ENCODE peak calls at places on chromosomes 7 and 10, in eight cellular contexts. J is A549, C is K562, I is SK-N-SH, X is HCT116, F is GM12878, N is H1, Y is HepG2. Q is an unnamed sample.

GRCh38 chr7:105636982-105637381 is 55.7 kb upstream of the EFCAB10 start:
- DNase-seq in C (no peak), I (no peak), J (no peak), Y (no peak), N (no peak), X (no peak), F (no peak), Q (no peak)

GRCh38 chr10:27959093-27959715 is 39.7 kb downstream of the ODAD2 start:
- DNase-seq in N (no peak), Y (no peak), X (no peak), F (no peak), C (no peak), I (no peak), J (no peak), Q (no peak)

GRCh38 chr7:110090113-110090820 is 1000.7 kb upstream of the LRRN3 start:
- DNase-seq in J (peak), N (no peak), X (peak), F (no peak), Y (peak), C (peak), I (no peak), Q (peak)

GRCh38 chr10:101258179-101258885 is 29.1 kb upstream of the LBX1 start:
- DNase-seq in I (no peak), N (no peak), J (peak), X (peak), C (peak), F (no peak), Y (no peak), Q (no peak)

GRCh38 chr7:28160551-28160991 is 20.0 kb downstream of the JAZF1 start:
- DNase-seq in C (no peak), X (no peak), I (no peak), F (no peak), N (no peak), J (no peak), Y (no peak), Q (peak)

GRCh38 chr7:110592557-110592956 is 498.4 kb upstream of the LRRN3 start:
- DNase-seq in N (no peak), J (no peak), C (no peak), Y (no peak), I (no peak), F (no peak), X (no peak), Q (peak)

GRCh38 chr10:22316286-22317120 is at the start of gene COMMD3:
- DNase-seq in Y (peak), J (peak), I (peak), C (peak), N (no peak), X (no peak), F (peak), Q (peak)

GRCh38 chr7:154308928-154309327 is 256.7 kb downstream of the DPP6 start:
- DNase-seq in N (no peak), C (no peak), F (no peak), J (no peak), I (no peak), X (no peak), Y (no peak), Q (no peak)

GRCh38 chr7:103888603-103889153 is 100.8 kb downstream of the RELN start:
- DNase-seq in Y (no peak), C (peak), I (no peak), J (no peak), F (no peak), X (no peak), N (no peak), Q (peak)

GRCh38 chr7:51316262-51316665 is 345 bp downstream of the COBL start:
- DNase-seq in C (no peak), Y (no peak), J (peak), I (peak), F (no peak), X (no peak), N (no peak), Q (no peak)

GRCh38 chr10:49353895-49354566 is 41.9 kb downstream of the DRGX start:
- DNase-seq in N (no peak), I (no peak), Y (no peak), J (no peak), F (no peak), C (no peak), X (no peak), Q (no peak)

GRCh38 chr7:138002096-138002827 is 376 bp upstream of the CREB3L2 start:
- DNase-seq in Y (peak), N (peak), J (peak), I (peak), X (peak), C (peak), F (peak), Q (peak)

GRCh38 chr10:109931153-109931552 is 7.8 kb upstream of the XPNPEP1 start:
- DNase-seq in I (no peak), F (no peak), X (no peak), N (no peak), C (no peak), Y (no peak), J (no peak), Q (no peak)

GRCh38 chr10:132787253-132788179 is 1.6 kb upstream of the NKX6-2 start:
- DNase-seq in Y (no peak), C (no peak), F (no peak), I (peak), J (peak), X (no peak), N (no peak), Q (no peak)

GRCh38 chr10:69663548-69663947 is 33.5 kb downstream of the FAM241B start:
- DNase-seq in Y (no peak), X (no peak), J (no peak), I (no peak), N (no peak), C (peak), F (no peak), Q (no peak)

GRCh38 chr7:141562543-141562942 is 11.3 kb downstream of the AGK start:
- DNase-seq in C (no peak), I (no peak), Y (no peak), N (no peak), F (no peak), J (no peak), X (no peak), Q (no peak)

GRCh38 chr10:104256335-104257080 is 1.8 kb downstream of the GSTO1 start:
- DNase-seq in Y (peak), J (no peak), F (no peak), C (no peak), X (no peak), I (peak), N (no peak), Q (no peak)

GRCh38 chr10:75127481-75127880 is 16.0 kb downstream of the SAMD8 start:
- DNase-seq in F (no peak), Y (no peak), I (no peak), J (no peak), N (no peak), C (no peak), X (no peak), Q (peak)

GRCh38 chr7:77413861-77414424 is 2.2 kb downstream of the GSAP start:
- DNase-seq in N (no peak), J (no peak), C (no peak), X (no peak), F (no peak), I (no peak), Y (no peak), Q (peak)

GRCh38 chr7:99001482-99002145 is 123.3 kb downstream of the TRRAP start:
- DNase-seq in I (no peak), N (no peak), F (no peak), X (no peak), C (no peak), Y (no peak), J (no peak), Q (no peak)

GRCh38 chr10:79331709-79332108 is 15.6 kb upstream of the PPIF start:
- DNase-seq in C (peak), N (no peak), I (no peak), J (peak), Y (no peak), F (peak), X (no peak), Q (peak)

GRCh38 chr7:12004547-12004946 is 172.5 kb upstream of the THSD7A start:
- DNase-seq in J (no peak), I (no peak), N (no peak), F (no peak), X (no peak), Y (no peak), C (no peak), Q (no peak)

GRCh38 chr7:93830141-93830925 is 60.2 kb downstream of the TFPI2 start:
- DNase-seq in C (no peak), N (no peak), J (no peak), Y (no peak), X (no peak), F (no peak), I (no peak), Q (no peak)

GRCh38 chr10:132037676-132037975 is 28.1 kb upstream of the JAKMIP3 start:
- DNase-seq in N (peak), F (no peak), X (no peak), J (no peak), C (no peak), Y (no peak), I (no peak), Q (no peak)

GRCh38 chr7:128387663-128388485 is 21.9 kb downstream of the IMPDH1 start:
- DNase-seq in F (no peak), N (peak), I (peak), X (peak), Y (peak), C (peak), J (peak), Q (peak)

GRCh38 chr10:48505394-48506112 is 99.3 kb downstream of the ARHGAP22 start:
- DNase-seq in C (peak), X (no peak), Y (no peak), F (no peak), N (peak), I (no peak), J (no peak), Q (no peak)

GRCh38 chr7:123003539-123004126 is 8.1 kb upstream of the TAS2R16 start:
- DNase-seq in X (no peak), I (no peak), N (no peak), C (no peak), J (no peak), Y (no peak), F (no peak), Q (no peak)

GRCh38 chr7:22952306-22953011 is 61.5 kb downstream of the HYCC1 start:
- DNase-seq in F (no peak), X (no peak), Y (no peak), I (no peak), J (no peak), N (no peak), C (no peak), Q (no peak)

GRCh38 chr7:44051611-44052220 is 7.2 kb downstream of the DBNL start:
- DNase-seq in N (no peak), Y (no peak), X (no peak), J (no peak), F (no peak), I (no peak), C (no peak), Q (no peak)

GRCh38 chr10:112959207-112959838 is 9.3 kb downstream of the TCF7L2 start:
- DNase-seq in X (peak), F (no peak), C (no peak), I (no peak), J (peak), N (no peak), Y (no peak), Q (peak)

GRCh38 chr10:129888784-129889616 is 75.1 kb downstream of the EBF3 start:
- DNase-seq in F (no peak), J (peak), N (peak), I (peak), C (peak), Y (no peak), X (no peak), Q (peak)

GRCh38 chr7:151506901-151507382 is 12.8 kb downstream of the RHEB start:
- DNase-seq in N (no peak), F (no peak), I (peak), C (peak), X (no peak), Y (no peak), J (peak), Q (no peak)

DNA sequence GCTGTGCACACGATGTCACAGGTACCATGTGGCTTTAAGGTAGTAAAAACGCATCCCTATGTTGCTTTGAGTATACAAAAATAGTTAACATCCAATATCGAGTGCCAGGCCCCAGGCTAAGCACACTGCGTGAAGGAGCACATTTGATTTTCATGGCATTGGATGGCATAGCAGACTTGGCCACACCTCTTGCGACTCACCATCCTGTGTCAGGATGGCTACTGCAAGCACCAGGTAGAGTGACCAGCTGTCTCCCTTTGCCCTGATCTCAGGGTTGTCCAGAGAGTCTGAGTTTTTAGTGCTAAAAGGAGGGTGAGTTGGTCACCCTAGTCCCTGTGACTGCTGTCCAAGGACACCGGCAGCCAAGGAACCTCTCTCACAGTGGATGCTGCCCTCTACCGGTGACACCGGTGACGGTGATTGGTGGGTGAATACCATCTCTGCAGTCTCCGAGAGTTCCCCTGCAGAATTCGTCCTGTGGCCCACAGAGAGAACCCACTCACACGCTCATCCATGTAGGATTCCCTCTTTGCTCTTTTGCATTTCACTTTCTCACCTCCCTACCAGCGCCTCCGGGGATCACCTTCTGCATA is 76.1 kb downstream of the BICC1 start:
- DNase-seq in X (no peak), J (no peak), F (no peak), N (no peak), I (no peak), C (peak), Y (no peak), Q (no peak)
- TF ChIP-seq RAD21 in X (no peak), J (no peak), F (no peak), N (peak), I (no peak), C (no peak), Y (no peak), Q (no peak)

GRCh38 chr7:159098795-159099194 is 45.9 kb downstream of the VIPR2 start:
- DNase-seq in I (no peak), Y (no peak), X (no peak), C (no peak), N (no peak), F (no peak), J (no peak), Q (no peak)

GRCh38 chr7:159099711-159100231 is 44.9 kb downstream of the VIPR2 start:
- DNase-seq in C (no peak), J (no peak), Y (no peak), F (no peak), X (no peak), N (no peak), I (peak), Q (no peak)

GRCh38 chr7:159098424-159098786 is 46.3 kb downstream of the VIPR2 start:
- DNase-seq in X (no peak), J (no peak), F (no peak), Y (no peak), N (no peak), C (no peak), I (no peak), Q (no peak)

GRCh38 chr7:159097661-159098423 is 46.8 kb downstream of the VIPR2 start:
- DNase-seq in I (no peak), F (no peak), J (no peak), C (no peak), X (no peak), N (no peak), Y (no peak), Q (no peak)

GRCh38 chr7:159099217-159099655 is 45.4 kb downstream of the VIPR2 start:
- DNase-seq in X (no peak), I (no peak), N (no peak), J (no peak), F (no peak), C (no peak), Y (no peak), Q (no peak)
- TF ChIP-seq RAD21 in X (no peak), I (no peak), N (no peak), J (no peak), F (no peak), C (no peak), Y (no peak), Q (no peak)

GRCh38 chr7:37462120-37462519 is 13.5 kb upstream of the ELMO1 start:
- DNase-seq in J (no peak), X (no peak), Y (no peak), N (no peak), I (no peak), F (no peak), C (no peak), Q (no peak)
- TF ChIP-seq RAD21 in J (no peak), X (no peak), Y (no peak), N (no peak), I (no peak), F (no peak), C (no peak), Q (no peak)

GRCh38 chr10:6143128-6143527 is 54.3 kb downstream of the RBM17 start:
- DNase-seq in I (no peak), N (no peak), X (no peak), J (no peak), Y (no peak), F (no peak), C (no peak), Q (no peak)

GRCh38 chr10:6142644-6143043 is 53.8 kb downstream of the RBM17 start:
- DNase-seq in I (no peak), F (no peak), J (no peak), N (no peak), C (no peak), X (no peak), Y (no peak), Q (no peak)

GRCh38 chr10:6140965-6141295 is 52.1 kb downstream of the RBM17 start:
- DNase-seq in N (no peak), Y (no peak), C (no peak), J (no peak), X (no peak), I (no peak), F (no peak), Q (no peak)

GRCh38 chr10:6140141-6140841 is 51.5 kb downstream of the RBM17 start:
- DNase-seq in Y (no peak), I (peak), X (no peak), N (no peak), C (no peak), F (no peak), J (no peak), Q (no peak)

DNA sequence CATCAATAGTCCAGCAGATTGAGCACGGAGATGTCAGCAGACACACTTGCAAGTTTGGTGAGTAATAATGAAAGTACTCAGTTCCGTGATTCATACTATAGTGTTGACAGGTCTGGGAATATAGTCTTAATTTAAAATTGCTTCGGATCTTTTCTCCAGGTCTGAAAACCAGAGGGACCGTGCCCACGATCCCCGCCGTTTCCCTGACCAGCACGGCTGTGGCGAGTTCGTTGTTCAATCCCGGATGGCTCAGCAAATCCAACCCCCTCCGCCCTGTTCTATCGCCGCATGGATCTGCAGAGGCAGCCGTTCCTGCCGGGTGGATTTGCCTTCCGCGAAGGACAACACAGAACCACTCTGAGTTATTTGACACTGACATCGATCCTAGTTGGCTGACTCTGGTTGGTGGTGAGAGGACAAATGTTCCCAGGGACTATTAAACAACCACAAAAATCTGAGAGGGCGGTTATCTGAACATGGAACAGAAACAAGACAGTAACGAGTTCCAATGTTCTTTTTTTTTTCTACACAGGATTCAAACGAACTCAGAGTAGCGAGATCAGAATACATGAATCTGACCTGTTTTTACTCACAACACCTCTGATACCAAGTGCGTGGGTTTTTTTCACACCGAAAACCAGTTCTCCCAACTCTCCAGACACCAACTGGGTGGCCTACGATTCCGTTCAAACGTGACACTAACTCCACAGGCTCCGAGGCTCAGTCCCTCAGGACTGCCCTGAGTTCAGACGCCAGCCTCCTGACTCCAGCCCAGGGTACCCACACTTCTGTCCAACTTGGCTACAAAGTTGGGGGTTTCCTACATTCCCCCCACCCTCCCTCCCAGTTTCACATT is 52.7 kb downstream of the RBM17 start:
- DNase-seq in C (no peak), J (no peak), X (no peak), I (peak), F (peak), Y (no peak), N (no peak), Q (peak)
- TF ChIP-seq RAD21 in C (no peak), J (no peak), X (no peak), I (no peak), F (no peak), Y (no peak), N (no peak), Q (no peak)

GRCh38 chr7:30166155-30166840 is 31.5 kb downstream of the MTURN start:
- DNase-seq in I (no peak), Y (no peak), F (no peak), N (no peak), C (no peak), X (no peak), J (no peak), Q (no peak)

GRCh38 chr7:30170460-30171197 is 35.8 kb downstream of the MTURN start:
- DNase-seq in Y (no peak), F (no peak), I (no peak), X (no peak), C (no peak), J (no peak), N (no peak), Q (no peak)

GRCh38 chr7:30169585-30169978 is 34.8 kb downstream of the MTURN start:
- DNase-seq in Y (no peak), F (no peak), I (no peak), X (no peak), N (no peak), J (no peak), C (no peak), Q (no peak)

GRCh38 chr7:30166841-30167235 is 32.1 kb downstream of the MTURN start:
- DNase-seq in I (no peak), F (no peak), N (no peak), J (no peak), Y (no peak), C (no peak), X (no peak), Q (no peak)

GRCh38 chr7:30168800-30169584 is 34.2 kb downstream of the MTURN start:
- DNase-seq in I (no peak), F (no peak), Y (no peak), X (no peak), N (peak), C (no peak), J (peak), Q (peak)
- TF ChIP-seq RAD21 in I (no peak), F (no peak), Y (no peak), X (no peak), N (no peak), C (no peak), J (no peak), Q (no peak)

Q was measured in IMR-90.